ENCODE peak calls at places on chromosomes 2 and 18, in four cellular contexts. Z is tibial artery, O is progenitor cell of endocrine pancreas, I is cardiac muscle cell. D is an unnamed sample.

GRCh38 chr2:146986161-146986560 is 858.7 kb upstream of the ACVR2A start:
- DNase-seq in I (peak), O (no peak), Z (no peak), D (no peak)

GRCh38 chr2:157887946-157888345 is 11.8 kb upstream of the ACVR1 start:
- DNase-seq in O (no peak), Z (no peak), I (peak), D (no peak)

GRCh38 chr2:189178007-189178406 is 1.6 kb downstream of the COL5A2 start:
- DNase-seq in Z (no peak), O (no peak), I (peak), D (no peak)

GRCh38 chr2:236498369-236498768 is 71.3 kb upstream of the ACKR3 start:
- DNase-seq in O (no peak), Z (no peak), I (peak), D (no peak)

GRCh38 chr18:79952457-79952995 is 1.1 kb upstream of the SLC66A2 start:
- DNase-seq in O (no peak), I (no peak), Z (no peak), D (peak)

GRCh38 chr2:57180042-57180567 is 866.5 kb upstream of the VRK2 start:
- DNase-seq in I (peak), O (no peak), Z (no peak), D (no peak)

GRCh38 chr2:120219291-120219690 is 3.9 kb downstream of the TMEM185B start:
- DNase-seq in Z (no peak), I (no peak), O (no peak), D (no peak)

GRCh38 chr2:28736034-28736433 is 15.6 kb upstream of the PPP1CB start:
- DNase-seq in Z (peak), O (no peak), I (peak), D (no peak)

GRCh38 chr2:133596701-133597393 is 28.6 kb upstream of the NCKAP5 start:
- DNase-seq in Z (no peak), O (no peak), I (no peak), D (no peak)

GRCh38 chr2:136985044-136985443 is 219.7 kb downstream of the THSD7B start:
- DNase-seq in Z (no peak), O (no peak), I (peak), D (no peak)

GRCh38 chr2:137969418-137969765 is 5.1 kb downstream of the HNMT start:
- DNase-seq in O (no peak), Z (no peak), I (peak), D (peak)

GRCh38 chr2:6846967-6847695 is 18.6 kb downstream of the CMPK2 start:
- DNase-seq in O (no peak), I (no peak), Z (no peak), D (no peak)

GRCh38 chr2:173854840-173855239 is 110.3 kb downstream of the SP3 start:
- DNase-seq in I (peak), Z (peak), O (no peak), D (no peak)

GRCh38 chr2:74119324-74119723 is 28.4 kb downstream of the BOLA3 start:
- DNase-seq in O (no peak), Z (no peak), I (peak), D (no peak)

GRCh38 chr18:58544616-58545337 is 84.1 kb downstream of the ALPK2 start:
- DNase-seq in Z (no peak), I (peak), O (no peak), D (no peak)

GRCh38 chr2:8306530-8307351 is 375.1 kb upstream of the ID2 start:
- DNase-seq in I (peak), O (no peak), Z (no peak), D (no peak)

GRCh38 chr2:12211326-12212170 is 465.1 kb downstream of the LPIN1 start:
- DNase-seq in O (no peak), I (no peak), Z (no peak), D (no peak)

GRCh38 chr2:214801068-214801467 is 8.4 kb downstream of the BARD1 start:
- DNase-seq in O (no peak), I (no peak), Z (no peak), D (no peak)

GRCh38 chr18:59993560-59993959 is 93.8 kb downstream of the PMAIP1 start:
- DNase-seq in O (no peak), Z (no peak), I (no peak), D (no peak)

GRCh38 chr18:59994357-59994756 is 94.6 kb downstream of the PMAIP1 start:
- DNase-seq in Z (no peak), O (no peak), I (peak), D (no peak)

DNA sequence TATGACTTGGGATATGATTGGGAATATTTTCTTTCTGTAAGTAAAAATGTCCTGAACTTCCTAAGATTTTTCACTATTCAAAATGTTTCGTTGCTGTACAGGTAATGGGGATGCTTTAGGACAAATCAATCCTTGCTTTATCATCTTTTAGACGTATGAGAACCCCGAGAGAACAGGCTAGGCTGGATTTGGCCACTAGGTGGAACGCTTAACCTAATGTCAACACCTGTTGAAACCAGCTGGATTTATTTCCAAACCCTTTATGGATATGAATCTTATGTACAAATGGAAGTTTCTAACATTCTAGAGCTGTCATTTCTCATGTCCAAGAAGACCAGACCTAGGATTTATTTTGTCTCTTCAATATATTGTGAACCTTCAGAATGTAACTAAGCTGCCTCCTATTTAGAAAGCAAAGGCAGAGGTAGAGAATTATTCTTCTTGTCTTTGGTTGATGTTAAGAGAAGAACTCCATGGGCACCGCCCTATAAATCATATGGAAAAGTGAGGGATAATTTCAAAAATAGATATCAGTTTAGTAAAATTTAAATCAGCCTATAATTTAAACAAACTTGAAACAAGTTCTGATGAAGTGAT is 96.7 kb downstream of the PMAIP1 start:
- DNase-seq in Z (no peak), O (peak), I (peak), D (no peak)
- TF ChIP-seq CTCF in Z (peak), O (peak), I (peak), D (peak)

GRCh38 chr2:229636568-229636967 is 77.8 kb downstream of the DNER start:
- DNase-seq in I (no peak), O (no peak), Z (no peak), D (no peak)

GRCh38 chr2:229642371-229642770 is 72.0 kb downstream of the DNER start:
- DNase-seq in Z (no peak), I (no peak), O (no peak), D (no peak)

DNA sequence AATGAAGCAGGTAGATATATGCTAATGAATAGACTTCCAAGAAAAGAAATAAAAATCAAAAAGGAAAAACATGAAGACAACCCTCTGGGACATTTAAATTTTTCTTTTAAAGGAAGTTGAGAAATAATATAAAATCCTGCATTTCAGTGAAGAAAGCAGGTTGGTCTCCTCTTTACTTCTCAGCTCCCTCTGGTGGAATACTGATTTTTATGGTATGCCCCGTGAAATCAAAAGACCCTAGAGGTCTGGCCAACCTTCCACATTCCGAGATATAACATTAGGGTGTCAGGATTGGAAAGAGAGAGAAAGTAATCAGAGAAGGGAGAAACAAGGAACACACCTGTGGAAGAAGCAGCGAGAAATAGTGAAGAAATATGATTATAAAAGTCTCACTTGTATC is 72.7 kb downstream of the DNER start:
- DNase-seq in O (no peak), I (no peak), Z (no peak), D (no peak)
- TF ChIP-seq CTCF in O (peak), I (peak), Z (no peak), D (no peak)

GRCh38 chr2:84905181-84906107 is at the start of gene TMSB10:
- DNase-seq in O (peak), I (peak), Z (peak), D (peak)
- TF ChIP-seq CTCF in O (peak), I (no peak), Z (no peak), D (peak)

GRCh38 chr2:241238693-241239198 is 50.3 kb downstream of the ANO7 start:
- DNase-seq in O (no peak), Z (no peak), I (no peak), D (no peak)
- TF ChIP-seq CTCF in O (no peak), Z (no peak), I (no peak), D (no peak)

DNA sequence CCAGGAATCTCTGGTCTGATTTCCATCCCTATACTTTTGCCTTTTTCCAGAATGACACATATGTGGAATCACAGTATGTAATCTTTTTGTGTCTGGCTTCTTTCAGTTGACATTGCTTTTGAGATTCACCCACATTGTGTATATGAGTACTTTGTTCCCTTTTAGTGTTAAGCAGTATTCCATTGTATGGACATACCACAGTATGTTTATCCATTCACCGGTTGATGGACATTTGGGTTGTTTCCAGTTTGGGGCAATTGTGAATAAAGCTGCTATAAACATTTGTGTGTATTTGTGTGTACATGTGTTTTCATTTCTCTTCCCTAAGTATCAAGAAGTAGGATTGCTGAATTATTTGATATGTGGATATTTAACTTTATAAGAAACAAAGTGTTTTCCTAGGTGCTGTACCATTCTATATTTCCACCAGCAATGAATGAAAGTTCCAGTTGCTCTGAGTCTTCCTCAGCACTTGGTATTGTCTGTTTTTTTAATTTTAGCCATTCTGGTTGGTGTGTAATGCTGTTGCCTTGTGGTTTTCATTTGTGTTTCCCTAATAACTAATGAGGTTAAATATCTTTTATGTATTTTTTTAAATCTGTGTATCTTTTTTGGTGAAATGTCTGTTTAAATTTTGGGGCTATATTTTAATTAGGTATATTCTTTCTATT is 203.5 kb upstream of the HAAO start:
- DNase-seq in I (no peak), O (no peak), Z (no peak), D (no peak)
- TF ChIP-seq CTCF in I (no peak), O (no peak), Z (no peak), D (no peak)

GRCh38 chr18:7666195-7666776 is 99.2 kb downstream of the PTPRM start:
- DNase-seq in I (no peak), Z (no peak), O (no peak), D (no peak)
- TF ChIP-seq CTCF in I (no peak), Z (no peak), O (peak), D (no peak)

DNA sequence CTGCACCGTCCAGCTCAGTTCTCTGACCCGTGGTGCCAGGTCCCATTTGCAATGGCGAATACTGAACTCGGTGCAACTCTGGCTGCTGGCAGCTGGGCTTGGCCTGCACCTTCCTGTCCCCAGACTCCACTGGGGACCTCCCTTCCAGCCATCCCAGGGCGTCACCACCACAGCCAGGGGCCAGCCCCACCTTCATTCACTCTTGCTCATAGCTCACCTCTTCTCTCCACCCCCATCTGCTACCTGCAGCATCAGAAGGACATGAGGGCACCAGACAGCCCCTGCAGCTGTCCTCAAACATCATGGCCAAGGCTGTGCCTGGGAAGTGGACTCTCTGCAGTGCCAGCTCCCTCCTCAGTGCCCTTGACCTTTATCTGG is 16.2 kb upstream of the ALPI start:
- DNase-seq in Z (no peak), O (no peak), I (no peak), D (no peak)
- TF ChIP-seq CTCF in Z (no peak), O (peak), I (peak), D (peak)